ENCODE peak calls at places on chromosome 13, in five cellular contexts. B is glutamatergic neuron, K is lower leg skin, L is germinal center, X is left lung. R is an unnamed sample.

GRCh38 chr13:25295228-25295627 is 6.2 kb upstream of the NUP58 start:
- DNase-seq in K (no peak), L (no peak), X (no peak), B (no peak), R (no peak)

GRCh38 chr13:50838031-50838430 is 5.5 kb downstream of the DLEU7 start:
- DNase-seq in L (no peak), X (no peak), K (no peak), B (no peak), R (no peak)

GRCh38 chr13:19069684-19070397 is 111.8 kb downstream of the TUBA3C start:
- DNase-seq in K (no peak), X (no peak), L (no peak), B (no peak), R (no peak)

GRCh38 chr13:42116225-42116624 is 67.8 kb downstream of the DGKH start:
- DNase-seq in K (no peak), B (no peak), L (no peak), X (no peak), R (no peak)

GRCh38 chr13:107734891-107735620 is 480.3 kb downstream of the LIG4 start:
- DNase-seq in K (no peak), X (no peak), B (no peak), L (no peak), R (no peak)

GRCh38 chr13:74136089-74136658 is 2.0 kb upstream of the KLF12 start:
- DNase-seq in X (peak), B (peak), L (no peak), K (no peak), R (no peak)

GRCh38 chr13:76683854-76684253 is 202.4 kb downstream of the KCTD12 start:
- DNase-seq in L (no peak), X (no peak), B (no peak), K (no peak), R (no peak)

GRCh38 chr13:113954046-113954841 is 19.6 kb downstream of the C13orf46 start:
- DNase-seq in K (no peak), X (peak), B (peak), L (no peak), R (no peak)

GRCh38 chr13:97348569-97349100 is 85.3 kb upstream of the RAP2A start:
- DNase-seq in K (no peak), L (no peak), X (no peak), B (no peak), R (no peak)

GRCh38 chr13:67557642-67558241 is 327.6 kb upstream of the PCDH9 start:
- DNase-seq in L (no peak), X (no peak), B (no peak), K (no peak), R (no peak)

GRCh38 chr13:95492044-95492801 is 60.3 kb upstream of the CLDN10 start:
- DNase-seq in B (no peak), X (no peak), K (no peak), L (no peak), R (peak)

GRCh38 chr13:112647256-112647655 is 42.6 kb upstream of the ATP11A start:
- DNase-seq in X (no peak), B (no peak), L (no peak), K (no peak), R (no peak)

GRCh38 chr13:50357586-50358118 is 342.4 kb downstream of the KCNRG start:
- DNase-seq in B (no peak), L (no peak), X (no peak), K (peak), R (no peak)

GRCh38 chr13:70339738-70340137 is 231.5 kb upstream of the KLHL1 start:
- DNase-seq in B (peak), K (no peak), L (no peak), X (no peak), R (no peak)

GRCh38 chr13:113493315-113493951 is 2.9 kb upstream of the DCUN1D2 start:
- DNase-seq in B (no peak), K (no peak), L (peak), X (no peak), R (peak)

GRCh38 chr13:63455938-63456337 is 2040.3 kb upstream of the PCDH20 start:
- DNase-seq in B (no peak), L (no peak), X (no peak), K (no peak), R (no peak)

GRCh38 chr13:73837147-73837546 is 297.1 kb downstream of the KLF12 start:
- DNase-seq in L (no peak), B (no peak), K (no peak), X (no peak), R (no peak)

GRCh38 chr13:53191091-53191490 is 162.5 kb downstream of the OLFM4 start:
- DNase-seq in K (no peak), B (no peak), L (no peak), X (no peak), R (peak)

GRCh38 chr13:72648513-72649065 is 78.8 kb downstream of the MZT1 start:
- DNase-seq in X (no peak), K (no peak), L (no peak), B (no peak), R (no peak)

GRCh38 chr13:65400707-65401106 is 1829.4 kb downstream of the PCDH9 start:
- DNase-seq in X (no peak), L (no peak), K (no peak), B (no peak), R (no peak)

GRCh38 chr13:49399801-49400472 is 43.9 kb downstream of the CAB39L start:
- DNase-seq in L (no peak), B (no peak), X (no peak), K (no peak), R (no peak)

GRCh38 chr13:34161829-34162544 is 344.0 kb downstream of the RFC3 start:
- DNase-seq in K (no peak), L (no peak), B (no peak), X (no peak), R (peak)

GRCh38 chr13:80084086-80084676 is 256.7 kb downstream of the SPRY2 start:
- DNase-seq in B (no peak), L (no peak), K (no peak), X (no peak), R (peak)

GRCh38 chr13:99218545-99218944 is 17.9 kb downstream of the UBAC2 start:
- DNase-seq in X (no peak), K (no peak), B (no peak), L (no peak), R (no peak)

R was measured in COLO829.